ENCODE peak calls at places on chromosomes 7 and 10, in eight cellular contexts. L is right lobe of liver; M is natural killer cell treated with Interleukin-12 subunit alpha and Interleukin-12 subunit beta and Interleukin-15 and Interleukin-18, amount 100 ng/mL, for 72 hours; I is breast epithelium; B is amygdala; H is activated T-cell treated with anti-CD3 and anti-CD28 coated beads, Interleukin-2, amount 50 U/mL, for 48 hours; V is activated CD8-positive, alpha-beta memory T cell treated with anti-CD3 and anti-CD28 coated beads for 1 hour; Q is CD8-positive, alpha-beta T cell. U is an unnamed sample.

GRCh38 chr7:27248911-27249723 is 6.5 kb downstream of the EVX1 start:
- DNase-seq in I (no peak), B (no peak), L (no peak), H (no peak), Q (no peak), V (no peak), M (no peak), U (no peak)

GRCh38 chr10:48452879-48453412 is 146.5 kb downstream of the MAPK8 start:
- DNase-seq in Q (no peak), L (peak), I (peak), H (no peak), B (no peak), V (no peak), M (peak), U (no peak)

GRCh38 chr10:110077436-110078120 is 69.8 kb downstream of the ADD3 start:
- DNase-seq in H (no peak), B (peak), Q (peak), I (no peak), M (no peak), L (no peak), V (no peak), U (no peak)

GRCh38 chr7:130961128-130961601 is 227.2 kb upstream of the KLF14 start:
- DNase-seq in I (no peak), M (peak), H (peak), B (no peak), Q (peak), L (no peak), V (no peak), U (no peak)

GRCh38 chr7:67429735-67430134 is 433.1 kb downstream of the TYW1 start:
- DNase-seq in V (no peak), I (no peak), Q (no peak), L (no peak), H (no peak), M (no peak), B (no peak), U (no peak)

GRCh38 chr7:123747620-123748141 is 1.1 kb downstream of the WASL start:
- DNase-seq in H (peak), Q (peak), L (peak), B (peak), I (peak), M (no peak), V (no peak), U (peak)

GRCh38 chr7:959271-959670 is 4.8 kb upstream of the ADAP1 start:
- DNase-seq in H (no peak), I (no peak), V (no peak), Q (no peak), B (no peak), M (no peak), L (no peak), U (no peak)

GRCh38 chr7:31716355-31716754 is 29.3 kb downstream of the PPP1R17 start:
- DNase-seq in L (no peak), V (no peak), I (no peak), Q (no peak), H (no peak), M (no peak), B (no peak), U (no peak)

GRCh38 chr10:813286-813685 is 118.2 kb downstream of the LARP4B start:
- DNase-seq in V (no peak), L (no peak), I (no peak), M (no peak), Q (no peak), H (no peak), B (no peak), U (no peak)

GRCh38 chr7:138514044-138514443 is 54.0 kb downstream of the TRIM24 start:
- DNase-seq in B (no peak), L (no peak), H (no peak), I (no peak), M (no peak), V (no peak), Q (no peak), U (no peak)